ENCODE peak calls at places on chromosomes 16 and 17, in nine cellular contexts. E is foreskin fibroblast; I is lung; Q is AG09309; N is WERI-Rb-1; V is B cell; W is CD4-positive, alpha-beta T cell; M is IMR-90; X is fibroblast of the aortic adventitia. L is an unnamed sample.

GRCh38 chr17:20908373-20909273 is 134.2 kb downstream of the USP22 start:
- DNase-seq in E (peak; percentile 88), I (peak; percentile 86), Q (peak; percentile 10), N (peak; percentile 91), V (peak; percentile 86), W (peak; percentile 54), M (peak; percentile 53), X (peak; percentile 69), L (peak; percentile 94)

GRCh38 chr17:80352216-80352895 is 62.6 kb upstream of the ENDOV start:
- DNase-seq in E (no peak), I (no peak), Q (no peak), N (no peak), V (no peak), W (no peak), M (no peak), X (no peak), L (no peak)

GRCh38 chr16:17211797-17212196 is 259.0 kb downstream of the XYLT1 start:
- DNase-seq in E (peak; percentile 8), I (no peak), Q (no peak), N (peak; percentile 47), V (peak; percentile 25), W (peak; percentile 3), M (no peak), X (no peak), L (no peak)

GRCh38 chr16:69563605-69564580 is 1.9 kb upstream of the NFAT5 start:
- DNase-seq in E (peak; percentile 33), I (no peak), Q (no peak), N (peak; percentile 45), V (peak; percentile 81), W (no peak), M (peak; percentile 65), X (peak; percentile 27), L (peak; percentile 63)

GRCh38 chr17:74723891-74724290 is 11.2 kb upstream of the CD300LF start:
- DNase-seq in E (no peak), I (no peak), Q (no peak), N (no peak), V (no peak), W (no peak), M (no peak), X (no peak), L (no peak)

GRCh38 chr17:10114931-10115535 is 83.4 kb downstream of the GAS7 start:
- DNase-seq in E (peak; percentile 97), I (peak; percentile 84), Q (peak; percentile 95), N (no peak), V (peak; percentile 74), W (peak; percentile 20), M (peak; percentile 97), X (peak; percentile 96), L (peak; percentile 68)

GRCh38 chr17:64500923-64501765 is 4.3 kb upstream of the POLG2 start:
- DNase-seq in E (no peak), I (no peak), Q (no peak), N (no peak), V (peak; percentile 29), W (no peak), M (no peak), X (no peak), L (no peak)

GRCh38 chr17:38761612-38762011 is 9.1 kb downstream of the PSMB3 start:
- DNase-seq in E (peak; percentile 70), I (no peak), Q (no peak), N (peak; percentile 79), V (peak; percentile 36), W (no peak), M (peak; percentile 32), X (no peak), L (no peak)

GRCh38 chr16:5004311-5004710 is 29.4 kb downstream of the NAGPA start:
- DNase-seq in E (no peak), I (no peak), Q (no peak), N (no peak), V (no peak), W (no peak), M (no peak), X (no peak), L (no peak)

GRCh38 chr16:79066621-79067020 is 533.9 kb downstream of the MAF start:
- DNase-seq in E (no peak), I (no peak), Q (no peak), N (no peak), V (no peak), W (no peak), M (no peak), X (no peak), L (no peak)

GRCh38 chr16:48556913-48557351 is 53.0 kb downstream of the N4BP1 start:
- DNase-seq in E (peak; percentile 81), I (no peak), Q (peak; percentile 23), N (no peak), V (no peak), W (no peak), M (peak; percentile 89), X (peak; percentile 74), L (peak; percentile 28)

GRCh38 chr16:89697161-89697615 is 4.3 kb downstream of the SPATA2L start:
- DNase-seq in E (peak; percentile 21), I (no peak), Q (no peak), N (peak; percentile 49), V (peak; percentile 23), W (no peak), M (no peak), X (no peak), L (no peak)

GRCh38 chr16:27818231-27818630 is 245.3 kb downstream of the GSG1L start:
- DNase-seq in E (peak; percentile 27), I (no peak), Q (no peak), N (no peak), V (no peak), W (no peak), M (no peak), X (peak; percentile 5), L (no peak)

GRCh38 chr17:39144414-39144813 is 7.0 kb downstream of the PLXDC1 start:
- DNase-seq in E (peak; percentile 83), I (peak; percentile 91), Q (no peak), N (no peak), V (no peak), W (no peak), M (peak; percentile 94), X (peak; percentile 95), L (no peak)

GRCh38 chr17:62663304-62663703 is 35.8 kb downstream of the MRC2 start:
- DNase-seq in E (peak; percentile 25), I (no peak), Q (no peak), N (no peak), V (no peak), W (no peak), M (no peak), X (no peak), L (no peak)

GRCh38 chr17:37701424-37702020 is 43.3 kb downstream of the HNF1B start:
- DNase-seq in E (peak; percentile 43), I (peak; percentile 61), Q (no peak), N (peak; percentile 26), V (peak; percentile 71), W (peak; percentile 19), M (no peak), X (peak; percentile 24), L (peak; percentile 74)

GRCh38 chr17:6455321-6455705 is 11.1 kb downstream of the PIMREG start:
- DNase-seq in E (peak; percentile 55), I (no peak), Q (no peak), N (no peak), V (peak; percentile 87), W (peak; percentile 13), M (peak; percentile 17), X (no peak), L (no peak)

DNA sequence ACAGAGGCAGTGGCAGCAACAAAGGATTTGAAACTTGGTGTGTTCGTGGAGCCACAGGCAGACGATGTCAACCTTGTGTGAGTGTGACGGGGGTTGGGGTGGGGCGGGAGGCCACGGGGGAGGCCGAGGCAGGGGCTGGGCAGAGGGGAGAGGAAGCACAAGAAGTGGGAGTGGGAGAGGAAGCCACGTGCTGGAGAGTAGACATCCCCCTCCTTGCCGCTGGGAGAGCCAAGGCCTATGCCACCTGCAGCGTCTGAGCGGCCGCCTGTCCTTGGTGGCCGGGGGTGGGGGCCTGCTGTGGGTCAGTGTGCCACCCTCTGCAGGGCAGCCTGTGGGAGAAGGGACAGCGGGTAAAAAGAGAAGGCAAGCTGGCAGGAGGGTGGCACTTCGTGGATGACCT is 25.5 kb downstream of the STH start:
- DNase-seq in E (no peak), I (no peak), Q (no peak), N (no peak), V (no peak), W (no peak), M (no peak), X (no peak), L (no peak)
- TF ChIP-seq CTCF in E (no peak), I (no peak), Q (no peak), N (no peak), V (no peak), W (no peak), M (no peak), X (no peak), L (no peak)

GRCh38 chr16:85847036-85847435 is 47.5 kb downstream of the COX4I1 start:
- DNase-seq in E (no peak), I (no peak), Q (no peak), N (no peak), V (no peak), W (no peak), M (no peak), X (no peak), L (no peak)
- TF ChIP-seq CTCF in E (no peak), I (no peak), Q (no peak), N (no peak), V (no peak), W (no peak), M (no peak), X (no peak), L (no peak)

GRCh38 chr16:30866031-30866430 is 27.8 kb downstream of the BCL7C start:
- DNase-seq in E (no peak), I (no peak), Q (no peak), N (no peak), V (no peak), W (no peak), M (no peak), X (no peak), L (no peak)

GRCh38 chr16:30870904-30871303 is 23.0 kb downstream of the BCL7C start:
- DNase-seq in E (no peak), I (no peak), Q (no peak), N (no peak), V (no peak), W (no peak), M (no peak), X (no peak), L (peak; percentile 1)

DNA sequence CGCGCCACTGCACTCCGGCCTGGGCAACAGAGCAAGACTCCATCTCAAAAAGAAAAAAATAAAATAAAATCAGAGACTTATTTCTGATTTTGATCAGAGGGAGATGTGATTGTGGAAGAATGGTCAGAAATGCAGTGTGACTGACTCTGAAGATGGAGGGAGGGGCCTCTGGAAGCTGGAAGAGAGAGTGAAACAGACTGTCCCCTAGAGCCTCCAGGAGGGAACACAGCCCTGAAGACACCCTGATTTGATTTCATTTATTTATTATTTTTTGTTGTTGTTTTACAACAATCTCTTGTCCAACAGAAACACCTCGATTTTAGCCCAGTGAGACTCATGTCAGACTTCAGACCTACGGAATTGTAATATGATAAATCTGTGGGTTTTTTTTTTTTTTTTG is 26.1 kb downstream of the BCL7C start:
- DNase-seq in E (peak; percentile 28), I (no peak), Q (no peak), N (peak; percentile 35), V (no peak), W (no peak), M (no peak), X (no peak), L (no peak)
- TF ChIP-seq CTCF in E (peak; percentile 13), I (no peak), Q (peak; percentile 32), N (peak; percentile 64), V (no peak), W (no peak), M (peak; percentile 22), X (peak; percentile 22), L (no peak)

DNA sequence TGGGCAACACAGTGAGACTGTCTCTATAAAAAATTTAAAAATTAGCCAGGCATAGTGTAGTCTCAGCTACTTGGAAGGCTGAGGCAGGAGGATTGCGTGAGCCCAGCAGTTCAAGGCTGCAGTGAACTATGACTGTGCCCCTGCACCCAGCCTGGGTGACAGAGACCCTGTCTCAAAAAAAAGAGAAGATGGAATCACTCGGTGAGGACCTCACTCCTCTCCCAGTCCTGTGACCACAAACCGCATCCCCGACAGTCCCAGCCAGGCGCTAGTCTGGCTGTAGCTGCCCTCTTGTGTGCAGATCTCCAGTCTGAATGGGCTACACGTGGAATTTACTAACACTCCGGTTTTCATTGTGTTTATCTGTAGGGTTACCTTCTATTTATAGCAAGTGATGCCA is 11.1 kb downstream of the DEXI start:
- DNase-seq in E (no peak), I (no peak), Q (no peak), N (no peak), V (no peak), W (no peak), M (no peak), X (no peak), L (no peak)
- TF ChIP-seq CTCF in E (no peak), I (no peak), Q (no peak), N (no peak), V (no peak), W (no peak), M (no peak), X (no peak), L (no peak)